ENCODE peak calls at places on chromosomes 4 and X, in eight cellular contexts. Q is astrocyte, Y is K562, A is fibroblast of lung, C is endodermal cell, B is PC-3, H is colonic mucosa, S is SK-N-SH. F is an unnamed sample.
A peak's percentile ranks its signal among the peaks of the same experiment; 100 is the strongest.

GRCh38 chr4:159121371-159121770 is 18.5 kb downstream of the RAPGEF2 start:
- DNase-seq in Y (no peak), A (no peak), Q (no peak), C (no peak), B (no peak), H (no peak), S (no peak), F (no peak)

GRCh38 chrX:102599084-102599949 is at the start of gene ARMCX5:
- DNase-seq in Q (peak; percentile 89), Y (peak; percentile 70), H (peak; percentile 77), B (peak; percentile 89), S (peak; percentile 51), C (peak; percentile 84), A (peak; percentile 92), F (peak; percentile 79)

GRCh38 chrX:69556094-69557011 is 52.2 kb downstream of the NALF2 start:
- DNase-seq in B (peak; percentile 15), H (no peak), Y (peak; percentile 9), S (no peak), A (no peak), Q (no peak), C (peak; percentile 85), F (peak; percentile 58)

GRCh38 chr4:56821394-56822263 is at the start of gene SPINK2:
- DNase-seq in B (peak; percentile 67), Y (peak; percentile 80), S (peak; percentile 88), C (peak; percentile 97), Q (no peak), A (no peak), H (peak; percentile 64), F (peak; percentile 72)

GRCh38 chrX:23332101-23332887 is 2.4 kb upstream of the PTCHD1 start:
- DNase-seq in S (peak; percentile 47), Q (no peak), H (no peak), Y (no peak), A (no peak), C (peak; percentile 76), B (no peak), F (no peak)

GRCh38 chr4:52202931-52203330 is 151.8 kb downstream of the SPATA18 start:
- DNase-seq in Q (no peak), H (no peak), B (no peak), C (no peak), Y (no peak), S (no peak), A (no peak), F (no peak)

GRCh38 chrX:134375691-134376090 is 84.3 kb upstream of the HPRT1 start:
- DNase-seq in A (no peak), S (no peak), H (no peak), Q (no peak), Y (no peak), B (no peak), C (no peak), F (no peak)

GRCh38 chr4:176451441-176451840 is 131.7 kb downstream of the SPCS3 start:
- DNase-seq in B (no peak), H (no peak), A (no peak), Y (no peak), Q (no peak), S (no peak), C (no peak), F (no peak)

GRCh38 chr4:92170340-92170739 is 133.4 kb upstream of the GRID2 start:
- DNase-seq in Q (no peak), S (no peak), B (no peak), A (no peak), H (no peak), Y (no peak), C (no peak), F (no peak)

GRCh38 chr4:100372432-100372831 is 145.4 kb downstream of the EMCN start:
- DNase-seq in H (no peak), A (no peak), S (peak; percentile 3), C (peak; percentile 56), B (peak; percentile 30), Y (no peak), Q (no peak), F (no peak)

GRCh38 chr4:127776620-127777019 is 5.5 kb upstream of the HSPA4L start:
- DNase-seq in H (no peak), C (no peak), B (peak; percentile 33), Y (no peak), A (no peak), Q (no peak), S (no peak), F (no peak)

GRCh38 chr4:124321370-124321769 is 391.2 kb downstream of the ANKRD50 start:
- DNase-seq in Q (peak; percentile 10), H (no peak), Y (no peak), A (peak; percentile 24), B (peak; percentile 1), S (no peak), C (peak; percentile 50), F (no peak)

GRCh38 chr4:80071643-80072606 is 1.1 kb downstream of the ANTXR2 start:
- DNase-seq in Q (no peak), S (no peak), H (peak; percentile 73), C (peak; percentile 80), A (peak; percentile 40), B (peak; percentile 17), Y (peak; percentile 38), F (peak; percentile 82)

GRCh38 chr4:2824329-2825183 is 19.1 kb upstream of the ADD1 start:
- DNase-seq in B (no peak), H (no peak), A (no peak), Y (no peak), Q (no peak), C (no peak), S (no peak), F (peak; percentile 73)

GRCh38 chr4:7857238-7857701 is 82.4 kb downstream of the AFAP1 start:
- DNase-seq in A (peak; percentile 97), B (peak; percentile 75), S (no peak), Q (peak; percentile 96), Y (no peak), C (no peak), H (no peak), F (no peak)
- H3K9ac ChIP-seq in A (no peak overlapping the region), B (no peak overlapping the region), S (peak overlapping the region; percentile 43), Q (peak overlapping the region; percentile 80), Y (no peak overlapping the region), C (no peak overlapping the region), H (no peak overlapping the region), F (no peak overlapping the region)

GRCh38 chrX:32678487-32678886 is 532.9 kb downstream of the DMD start:
- DNase-seq in C (no peak), Y (no peak), B (no peak), S (no peak), A (no peak), H (no peak), Q (no peak), F (no peak)
- H3K27ac ChIP-seq in C (no peak overlapping the region), Y (no peak overlapping the region), B (no peak overlapping the region), S (no peak overlapping the region), A (no peak overlapping the region), H (no peak overlapping the region), Q (no peak overlapping the region), F (no peak overlapping the region)

GRCh38 chr4:41432889-41433288 is 105.1 kb upstream of the LIMCH1 start:
- DNase-seq in H (no peak), Y (no peak), B (no peak), Q (peak; percentile 94), A (peak; percentile 94), S (no peak), C (peak; percentile 65), F (no peak)
- H3K9ac ChIP-seq in H (no peak overlapping the region), Y (no peak overlapping the region), B (no peak overlapping the region), Q (peak overlapping the region; percentile 49), A (no peak overlapping the region), S (no peak overlapping the region), C (peak overlapping the region; percentile 4), F (no peak overlapping the region)

GRCh38 chr4:76562851-76563803 is 128.1 kb downstream of the SHROOM3 start:
- DNase-seq in B (peak; percentile 76), S (no peak), Q (peak; percentile 59), A (peak; percentile 70), C (no peak), Y (no peak), H (no peak), F (no peak)
- H3K27ac ChIP-seq in B (peak overlapping the region; percentile 92), S (peak overlapping the region; percentile 76), Q (peak overlapping the region; percentile 89), A (no peak overlapping the region), C (no peak overlapping the region), Y (no peak overlapping the region), H (no peak overlapping the region), F (peak overlapping the region; percentile 47)

GRCh38 chr4:82551734-82552133 is 10.1 kb downstream of the TMEM150C start:
- DNase-seq in Y (no peak), A (no peak), B (no peak), H (no peak), Q (no peak), S (no peak), C (no peak), F (no peak)

GRCh38 chr4:82555279-82555678 is 6.5 kb downstream of the TMEM150C start:
- DNase-seq in Q (no peak), H (no peak), C (no peak), B (no peak), Y (no peak), A (no peak), S (peak; percentile 27), F (no peak)

DNA sequence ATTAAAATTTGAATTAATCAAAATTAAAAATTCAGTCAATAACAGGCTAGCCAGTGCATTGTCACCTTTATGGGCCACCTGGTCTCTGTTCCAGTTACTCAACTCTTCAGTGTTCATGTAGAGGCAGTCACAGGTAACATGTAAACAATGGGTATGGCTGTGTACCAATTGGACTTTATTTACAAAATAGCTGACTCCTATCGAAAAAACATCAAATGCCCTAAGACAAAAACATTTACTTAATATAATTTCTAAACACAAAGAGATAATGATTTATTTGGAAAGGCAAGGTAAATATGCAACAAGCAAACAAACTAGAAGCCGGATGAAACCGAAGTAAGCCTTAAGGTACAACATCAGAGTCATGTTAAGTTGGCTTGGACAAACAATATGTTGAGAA is 8.8 kb downstream of the TMEM150C start:
- DNase-seq in B (no peak), H (no peak), C (no peak), S (no peak), A (no peak), Y (no peak), Q (no peak), F (no peak)
- H3K9ac ChIP-seq in B (no peak overlapping the region), H (no peak overlapping the region), C (no peak overlapping the region), S (no peak overlapping the region), A (no peak overlapping the region), Y (no peak overlapping the region), Q (no peak overlapping the region), F (no peak overlapping the region)

F was measured in kidney.